ENCODE peak calls at places on chromosomes 6 and 20, in four cellular contexts. One of them, this sample, is unnamed.

GRCh38 chr6:50791900-50792508 is 26.7 kb upstream of the TFAP2B start:
- DNase-seq in AG09319: no peak
- DNase-seq in progenitor cell of endocrine pancreas: no peak
- DNase-seq in GM12865: peak; percentile 37
- DNase-seq in this sample: no peak

GRCh38 chr6:44733146-44733545 is 345.6 kb downstream of the CDC5L start:
- DNase-seq in AG09319: no peak
- DNase-seq in progenitor cell of endocrine pancreas: no peak
- DNase-seq in GM12865: no peak
- DNase-seq in this sample: no peak

GRCh38 chr6:48101277-48101676 is 9.7 kb downstream of the PTCHD4 start:
- DNase-seq in AG09319: no peak
- DNase-seq in progenitor cell of endocrine pancreas: no peak
- DNase-seq in GM12865: no peak
- DNase-seq in this sample: no peak

GRCh38 chr6:156848533-156848932 is 71.4 kb downstream of the ARID1B start:
- DNase-seq in AG09319: no peak
- DNase-seq in progenitor cell of endocrine pancreas: no peak
- DNase-seq in GM12865: no peak
- DNase-seq in this sample: no peak

GRCh38 chr6:32847795-32848194 is 3.9 kb upstream of the PSMB8 start:
- DNase-seq in AG09319: no peak
- DNase-seq in progenitor cell of endocrine pancreas: no peak
- DNase-seq in GM12865: no peak
- DNase-seq in this sample: no peak

GRCh38 chr20:51500311-51500710 is 42.2 kb downstream of the NFATC2 start:
- DNase-seq in AG09319: no peak
- DNase-seq in progenitor cell of endocrine pancreas: no peak
- DNase-seq in GM12865: peak; percentile 75
- DNase-seq in this sample: no peak

GRCh38 chr6:46925563-46926253 is 4.0 kb upstream of the ADGRF5 start:
- DNase-seq in AG09319: peak; percentile 18
- DNase-seq in progenitor cell of endocrine pancreas: no peak
- DNase-seq in GM12865: no peak
- DNase-seq in this sample: no peak

GRCh38 chr6:125812394-125813231 is 21.9 kb downstream of the NCOA7 start:
- DNase-seq in AG09319: peak; percentile 88
- DNase-seq in progenitor cell of endocrine pancreas: no peak
- DNase-seq in GM12865: no peak
- DNase-seq in this sample: no peak

GRCh38 chr6:46062312-46062711 is 46.7 kb upstream of the CLIC5 start:
- DNase-seq in AG09319: no peak
- DNase-seq in progenitor cell of endocrine pancreas: peak; percentile 16
- DNase-seq in GM12865: no peak
- DNase-seq in this sample: no peak

GRCh38 chr20:53736122-53736756 is 142.6 kb upstream of the ZNF217 start:
- DNase-seq in AG09319: no peak
- DNase-seq in progenitor cell of endocrine pancreas: no peak
- DNase-seq in GM12865: no peak
- DNase-seq in this sample: no peak

GRCh38 chr20:49281913-49282467 is 4.1 kb upstream of the ZNFX1 start:
- DNase-seq in AG09319: no peak
- DNase-seq in progenitor cell of endocrine pancreas: no peak
- DNase-seq in GM12865: no peak
- DNase-seq in this sample: no peak

GRCh38 chr20:346640-347316 is at the start of gene NRSN2:
- DNase-seq in AG09319: no peak
- DNase-seq in progenitor cell of endocrine pancreas: peak; percentile 58
- DNase-seq in GM12865: peak; percentile 69
- DNase-seq in this sample: peak; percentile 51

GRCh38 chr6:155327326-155328073 is 13.2 kb upstream of the TFB1M start:
- DNase-seq in AG09319: peak; percentile 40
- DNase-seq in progenitor cell of endocrine pancreas: peak; percentile 47
- DNase-seq in GM12865: peak; percentile 84
- DNase-seq in this sample: no peak

GRCh38 chr6:114007451-114007953 is 36.6 kb upstream of the HDAC2 start:
- DNase-seq in AG09319: no peak
- DNase-seq in progenitor cell of endocrine pancreas: no peak
- DNase-seq in GM12865: peak; percentile 76
- DNase-seq in this sample: no peak

GRCh38 chr6:136920858-136921520 is 1.1 kb upstream of the SLC35D3 start:
- DNase-seq in AG09319: no peak
- DNase-seq in progenitor cell of endocrine pancreas: no peak
- DNase-seq in GM12865: peak; percentile 22
- DNase-seq in this sample: no peak

GRCh38 chr6:45175272-45175671 is 152.9 kb upstream of the RUNX2 start:
- DNase-seq in AG09319: no peak
- DNase-seq in progenitor cell of endocrine pancreas: no peak
- DNase-seq in GM12865: no peak
- DNase-seq in this sample: no peak

DNA sequence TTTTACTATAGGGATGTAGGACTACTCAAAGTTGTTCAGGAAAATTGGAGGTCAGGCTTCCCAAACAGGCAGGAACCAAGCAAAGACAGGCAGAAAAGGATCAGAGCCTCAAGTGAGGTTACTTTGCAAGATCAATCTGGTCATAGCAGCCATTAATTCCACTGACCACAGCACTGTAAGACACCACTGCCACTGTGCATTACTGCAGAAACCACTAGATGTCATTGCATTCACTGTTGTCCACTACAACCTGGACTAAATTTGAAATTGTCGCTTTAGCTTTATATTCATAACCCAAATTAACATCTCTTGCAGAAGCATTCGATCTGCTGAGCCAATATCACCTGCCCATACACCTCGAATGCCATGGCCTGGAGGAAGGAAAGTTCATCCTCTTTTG is 126.9 kb upstream of the UFL1 start:
- DNase-seq in AG09319: no peak
- DNase-seq in progenitor cell of endocrine pancreas: no peak
- DNase-seq in GM12865: peak; percentile 20
- DNase-seq in this sample: no peak
- TF ChIP-seq CTCF in AG09319: no peak
- TF ChIP-seq CTCF in progenitor cell of endocrine pancreas: peak; percentile 30
- TF ChIP-seq CTCF in GM12865: peak; percentile 22
- TF ChIP-seq CTCF in this sample: no peak

GRCh38 chr20:1965520-1966278 is 28.2 kb downstream of the PDYN start:
- DNase-seq in AG09319: no peak
- DNase-seq in progenitor cell of endocrine pancreas: peak; percentile 76
- DNase-seq in GM12865: peak; percentile 78
- DNase-seq in this sample: peak; percentile 81
- TF ChIP-seq CTCF in AG09319: peak; percentile 89
- TF ChIP-seq CTCF in progenitor cell of endocrine pancreas: peak; percentile 96
- TF ChIP-seq CTCF in GM12865: peak; percentile 90
- TF ChIP-seq CTCF in this sample: peak; percentile 68

GRCh38 chr20:11267131-11267761 is 593.4 kb upstream of the JAG1 start:
- DNase-seq in AG09319: peak; percentile 72
- DNase-seq in progenitor cell of endocrine pancreas: no peak
- DNase-seq in GM12865: peak; percentile 64
- DNase-seq in this sample: no peak
- TF ChIP-seq CTCF in AG09319: peak; percentile 9
- TF ChIP-seq CTCF in progenitor cell of endocrine pancreas: no peak
- TF ChIP-seq CTCF in GM12865: no peak
- TF ChIP-seq CTCF in this sample: no peak

GRCh38 chr6:25017932-25018581 is 82.3 kb upstream of the RIPOR2 start:
- DNase-seq in AG09319: no peak
- DNase-seq in progenitor cell of endocrine pancreas: no peak
- DNase-seq in GM12865: peak; percentile 88
- DNase-seq in this sample: no peak
- TF ChIP-seq CTCF in AG09319: peak; percentile 49
- TF ChIP-seq CTCF in progenitor cell of endocrine pancreas: peak; percentile 60
- TF ChIP-seq CTCF in GM12865: peak; percentile 77
- TF ChIP-seq CTCF in this sample: no peak

DNA sequence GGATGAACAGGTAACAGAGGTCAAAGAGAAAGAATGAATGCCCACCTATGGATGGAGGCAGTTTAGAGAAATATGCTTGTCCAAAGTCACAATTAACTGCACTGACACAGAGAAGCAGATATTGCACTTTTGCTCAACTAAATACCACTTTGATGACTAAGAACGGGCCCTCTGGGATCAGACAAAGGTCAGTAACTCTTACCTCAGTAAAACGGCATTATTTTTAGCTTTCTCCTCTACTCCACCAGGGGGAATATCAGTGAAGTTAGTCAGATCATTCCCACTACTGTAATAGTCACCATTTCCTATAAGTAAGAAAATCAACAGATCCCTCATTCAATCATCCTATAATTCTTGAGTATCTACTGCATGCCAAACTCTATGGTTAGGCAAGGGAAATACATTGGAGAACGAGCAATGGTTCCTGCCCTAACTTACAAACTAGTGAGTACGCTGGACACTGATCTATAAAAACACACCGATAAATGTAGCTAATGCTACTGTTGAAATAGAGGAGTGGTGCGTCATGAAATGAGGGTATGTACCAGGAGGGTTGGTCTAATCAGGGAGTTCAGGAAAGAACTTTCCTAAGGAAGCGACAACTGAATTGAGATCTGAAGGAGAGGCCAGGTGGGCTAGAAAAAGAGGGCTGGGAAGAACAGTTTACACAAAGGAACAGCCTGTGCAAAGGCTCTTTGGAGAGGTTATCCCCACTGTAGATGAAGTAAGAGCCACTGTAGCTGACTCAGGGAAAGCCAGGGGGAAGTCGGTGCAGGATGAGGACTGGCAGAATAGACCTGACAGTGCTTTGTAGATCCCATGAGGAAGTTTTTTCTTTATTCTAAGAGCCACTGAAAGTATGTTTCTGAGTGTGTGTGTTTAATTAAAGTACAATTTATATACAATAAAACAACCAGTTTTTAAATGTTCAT is 9.2 kb downstream of the ECI2 start:
- DNase-seq in AG09319: peak; percentile 53
- DNase-seq in progenitor cell of endocrine pancreas: no peak
- DNase-seq in GM12865: peak; percentile 3
- DNase-seq in this sample: no peak
- TF ChIP-seq CTCF in AG09319: peak; percentile 46
- TF ChIP-seq CTCF in progenitor cell of endocrine pancreas: no peak
- TF ChIP-seq CTCF in GM12865: no peak
- TF ChIP-seq CTCF in this sample: no peak